ENCODE peak calls at places on chromosomes 2 and 18, in nine cellular contexts. B, C, D, L, A, U, R, X and J are unnamed samples.

GRCh38 chr2:159209341-159210306 is 76.9 kb downstream of the WDSUB1 start:
- DNase-seq in B (no peak), C (peak; percentile 80), D (no peak), L (no peak), A (peak; percentile 92), U (no peak), R (no peak), X (no peak), J (no peak)

GRCh38 chr2:11156396-11157075 is 1.3 kb downstream of the SLC66A3 start:
- DNase-seq in B (peak; percentile 30), C (no peak), D (no peak), L (no peak), A (peak; percentile 87), U (no peak), R (peak; percentile 57), X (no peak), J (no peak)

GRCh38 chr2:57330447-57330846 is 716.2 kb upstream of the VRK2 start:
- DNase-seq in B (no peak), C (no peak), D (peak; percentile 4), L (no peak), A (no peak), U (no peak), R (no peak), X (no peak), J (no peak)

GRCh38 chr2:181281206-181281832 is 175.9 kb upstream of the ITGA4 start:
- DNase-seq in B (no peak), C (no peak), D (no peak), L (no peak), A (no peak), U (no peak), R (no peak), X (no peak), J (no peak)

GRCh38 chr2:165777522-165778186 is 16.4 kb downstream of the GALNT3 start:
- DNase-seq in B (no peak), C (no peak), D (no peak), L (no peak), A (no peak), U (no peak), R (no peak), X (no peak), J (no peak)

GRCh38 chr2:240121675-240122074 is 14.4 kb downstream of the COPS9 start:
- DNase-seq in B (no peak), C (no peak), D (no peak), L (no peak), A (peak; percentile 24), U (no peak), R (no peak), X (no peak), J (no peak)

GRCh38 chr2:5933669-5934068 is 241.5 kb downstream of the SOX11 start:
- DNase-seq in B (no peak), C (no peak), D (no peak), L (no peak), A (no peak), U (no peak), R (no peak), X (no peak), J (no peak)

GRCh38 chr2:143686585-143687164 is 557.5 kb downstream of the ARHGAP15 start:
- DNase-seq in B (no peak), C (no peak), D (peak; percentile 60), L (no peak), A (no peak), U (no peak), R (no peak), X (no peak), J (no peak)

GRCh38 chr2:221335106-221335505 is 237.0 kb downstream of the EPHA4 start:
- DNase-seq in B (no peak), C (no peak), D (no peak), L (no peak), A (no peak), U (no peak), R (no peak), X (no peak), J (no peak)

GRCh38 chr2:228599781-228600180 is 418.3 kb upstream of the SPHKAP start:
- DNase-seq in B (no peak), C (no peak), D (no peak), L (no peak), A (no peak), U (no peak), R (no peak), X (no peak), J (no peak)

GRCh38 chr2:45706028-45706427 is 54.6 kb downstream of the PRKCE start:
- DNase-seq in B (no peak), C (no peak), D (peak; percentile 45), L (no peak), A (no peak), U (no peak), R (no peak), X (no peak), J (no peak)

GRCh38 chr2:54867457-54867856 is 144.0 kb downstream of the EML6 start:
- DNase-seq in B (no peak), C (peak; percentile 21), D (no peak), L (no peak), A (no peak), U (no peak), R (no peak), X (no peak), J (no peak)

GRCh38 chr2:207296265-207296948 is 130.7 kb upstream of the KLF7 start:
- DNase-seq in B (no peak), C (no peak), D (peak; percentile 46), L (no peak), A (no peak), U (peak; percentile 14), R (no peak), X (no peak), J (no peak)

GRCh38 chr2:112147796-112148195 is 9.6 kb downstream of the FBLN7 start:
- DNase-seq in B (no peak), C (peak; percentile 11), D (no peak), L (peak; percentile 8), A (no peak), U (peak; percentile 41), R (no peak), X (peak; percentile 5), J (no peak)

GRCh38 chr18:7760967-7761946 is 194.1 kb downstream of the PTPRM start:
- DNase-seq in B (no peak), C (no peak), D (peak; percentile 70), L (no peak), A (no peak), U (no peak), R (no peak), X (no peak), J (no peak)

GRCh38 chr2:156329031-156329921 is 3.2 kb downstream of the NR4A2 start:
- DNase-seq in B (no peak), C (no peak), D (no peak), L (no peak), A (peak; percentile 84), U (no peak), R (peak; percentile 38), X (no peak), J (peak; percentile 68)

GRCh38 chr18:55546873-55547704 is 40.9 kb downstream of the TCF4 start:
- DNase-seq in B (no peak), C (no peak), D (peak; percentile 19), L (peak; percentile 27), A (no peak), U (peak; percentile 29), R (peak; percentile 42), X (no peak), J (peak; percentile 64)

GRCh38 chr18:59155140-59155539 is 15.5 kb downstream of the SEC11C start:
- DNase-seq in B (no peak), C (no peak), D (no peak), L (no peak), A (no peak), U (no peak), R (no peak), X (no peak), J (no peak)

GRCh38 chr18:57585421-57585820 is 1.1 kb downstream of the FECH start:
- DNase-seq in B (no peak), C (no peak), D (no peak), L (no peak), A (no peak), U (no peak), R (no peak), X (no peak), J (no peak)

GRCh38 chr2:165793779-165794519 is at the start of gene GALNT3:
- DNase-seq in B (peak; percentile 96), C (peak; percentile 46), D (no peak), L (peak; percentile 46), A (peak; percentile 93), U (peak; percentile 9), R (peak; percentile 51), X (peak; percentile 23), J (peak; percentile 65)

DNA sequence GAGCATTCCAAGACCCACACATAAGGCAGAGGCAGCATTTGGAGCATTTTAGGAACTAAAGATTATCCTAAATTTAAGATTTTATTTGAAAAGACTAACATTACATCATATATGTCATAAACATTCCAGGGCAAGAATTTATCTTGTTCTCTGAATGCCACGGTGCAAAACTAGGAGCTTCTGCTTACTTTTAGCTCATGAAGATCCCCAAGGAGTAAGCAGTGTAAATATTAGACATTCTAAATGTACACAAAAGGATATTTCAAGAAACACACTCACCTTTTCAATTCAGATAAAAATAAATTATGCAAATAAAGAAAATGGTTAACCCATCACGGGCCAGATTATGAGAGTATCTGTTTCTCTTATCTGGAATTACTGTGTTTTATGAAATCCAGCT is 101.7 kb upstream of the ETAA1 start:
- DNase-seq in B (no peak), C (no peak), D (no peak), L (no peak), A (no peak), U (no peak), R (no peak), X (no peak), J (no peak)
- TF ChIP-seq POLR2A in B (no peak), C (no peak), D (no peak), L (no peak), A (no peak), U (no peak), R (no peak), X (no peak), J (no peak)

DNA sequence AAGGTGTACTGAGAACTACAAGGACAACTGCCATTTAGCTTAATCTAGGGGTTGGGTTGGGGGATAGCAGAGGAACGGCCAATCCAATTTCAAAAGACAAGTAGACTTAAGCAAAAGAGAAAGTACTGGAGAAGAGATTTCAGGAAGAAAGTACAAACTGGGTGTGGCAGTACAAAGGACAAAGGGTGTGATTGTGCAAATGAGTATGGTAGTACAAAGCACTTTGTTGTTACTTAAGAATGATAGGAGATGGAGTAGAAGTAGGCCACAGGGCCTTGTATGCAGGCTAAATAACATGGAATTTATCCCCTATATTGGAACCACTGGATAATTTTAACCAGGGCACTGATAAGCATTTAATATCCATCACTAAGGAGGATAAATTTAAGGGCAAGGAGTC is 4.7 kb upstream of the ORC2 start:
- DNase-seq in B (no peak), C (no peak), D (no peak), L (no peak), A (no peak), U (no peak), R (no peak), X (no peak), J (no peak)
- H3K27ac ChIP-seq in B (no peak overlapping the region), C (peak overlapping the region; percentile 78), D (no peak overlapping the region), L (no peak overlapping the region), A (no peak overlapping the region), U (no peak overlapping the region), R (no peak overlapping the region), X (no peak overlapping the region), J (no peak overlapping the region)

GRCh38 chr2:238288650-238289573 is 502 bp upstream of the PER2 start:
- DNase-seq in B (peak; percentile 99), C (peak; percentile 99), D (peak; percentile 99), L (peak; percentile 100), A (peak; percentile 99), U (peak; percentile 96), R (peak; percentile 100), X (peak; percentile 99), J (peak; percentile 99)
- TF ChIP-seq POLR2A in B (peak; percentile 81), C (peak; percentile 86), D (no peak), L (no peak), A (no peak), U (peak; percentile 25), R (peak; percentile 77), X (peak; percentile 82), J (peak; percentile 26)

GRCh38 chr2:106339156-106339555 is 129.1 kb downstream of the RGPD3 start:
- DNase-seq in B (no peak), C (no peak), D (no peak), L (no peak), A (no peak), U (no peak), R (no peak), X (no peak), J (no peak)
- H3K27ac ChIP-seq in B (no peak overlapping the region), C (no peak overlapping the region), D (no peak overlapping the region), L (peak overlapping the region; percentile 31), A (no peak overlapping the region), U (no peak overlapping the region), R (no peak overlapping the region), X (no peak overlapping the region), J (no peak overlapping the region)